ENCODE peak calls at places on chromosome 15, in four cellular contexts. E, J, Y and F are unnamed samples.

GRCh38 chr15:33454996-33455395 is 144.2 kb downstream of the RYR3 start:
- DNase-seq in J (no peak), Y (no peak), E (no peak), F (no peak)

GRCh38 chr15:63881431-63881830 is 47.7 kb upstream of the HERC1 start:
- DNase-seq in Y (no peak), J (no peak), E (no peak), F (no peak)

GRCh38 chr15:98174286-98174685 is 213.8 kb downstream of the ARRDC4 start:
- DNase-seq in J (no peak), Y (no peak), E (no peak), F (peak)

GRCh38 chr15:82272154-82272553 is 9.5 kb downstream of the SAXO2 start:
- DNase-seq in J (no peak), E (no peak), Y (no peak), F (no peak)

GRCh38 chr15:42171795-42172194 is 15.4 kb upstream of the PLA2G4F start:
- DNase-seq in J (no peak), E (no peak), Y (no peak), F (no peak)

GRCh38 chr15:22989576-22990477 is 9.7 kb upstream of the CYFIP1 start:
- DNase-seq in J (no peak), E (no peak), Y (no peak), F (no peak)

GRCh38 chr15:64452988-64453688 is 7.2 kb upstream of the ZNF609 start:
- DNase-seq in J (no peak), E (no peak), Y (no peak), F (peak)

GRCh38 chr15:25170113-25170731 is 215.4 kb downstream of the SNRPN start:
- DNase-seq in Y (no peak), J (no peak), E (no peak), F (no peak)

GRCh38 chr15:40746916-40747418 is 8.1 kb downstream of the RMDN3 start:
- DNase-seq in Y (peak), J (no peak), E (no peak), F (no peak)

GRCh38 chr15:62365795-62366442 is 200.8 kb upstream of the C2CD4B start:
- DNase-seq in E (no peak), Y (no peak), J (no peak), F (no peak)

GRCh38 chr15:22796079-22796478 is 9.6 kb downstream of the NIPA1 start:
- DNase-seq in J (no peak), Y (no peak), E (no peak), F (no peak)

GRCh38 chr15:30043211-30043655 is 39.5 kb upstream of the GOLGA8J start:
- DNase-seq in Y (peak), J (no peak), E (peak), F (peak)

GRCh38 chr15:101057841-101058407 is 138.8 kb downstream of the LRRK1 start:
- DNase-seq in J (no peak), E (no peak), Y (no peak), F (no peak)

GRCh38 chr15:96334017-96334704 is 3.7 kb downstream of the NR2F2 start:
- DNase-seq in Y (peak), J (no peak), E (no peak), F (no peak)

GRCh38 chr15:37973856-37974255 is 39.4 kb downstream of the TMCO5A start:
- DNase-seq in E (no peak), J (no peak), Y (peak), F (no peak)

GRCh38 chr15:44029940-44030568 is 165.0 kb downstream of the FRMD5 start:
- DNase-seq in J (no peak), E (no peak), Y (peak), F (no peak)

GRCh38 chr15:33729648-33730047 is 238.6 kb upstream of the CHRM5 start:
- DNase-seq in E (peak), Y (peak), J (no peak), F (peak)

GRCh38 chr15:90419738-90420487 is 31.9 kb downstream of the IQGAP1 start:
- DNase-seq in Y (peak), E (peak), J (no peak), F (no peak)

GRCh38 chr15:63891079-63891762 is 57.5 kb upstream of the HERC1 start:
- DNase-seq in Y (peak), J (peak), E (peak), F (peak)

GRCh38 chr15:78767331-78767951 is 43.8 kb downstream of the ADAMTS7 start:
- DNase-seq in Y (no peak), J (no peak), E (no peak), F (no peak)
- TF ChIP-seq CTCF in Y (no peak), J (no peak), E (no peak), F (peak)

GRCh38 chr15:72451224-72451623 is 22.9 kb upstream of the ARIH1 start:
- DNase-seq in J (no peak), E (no peak), Y (no peak), F (no peak)
- H3K4me3 ChIP-seq in J (no peak), E (no peak), Y (no peak), F (no peak)

GRCh38 chr15:59222906-59223579 is 16.4 kb downstream of the LDHAL6B start:
- DNase-seq in Y (no peak), J (no peak), E (no peak), F (no peak)
- TF ChIP-seq CTCF in Y (no peak), J (no peak), E (no peak), F (no peak)

DNA sequence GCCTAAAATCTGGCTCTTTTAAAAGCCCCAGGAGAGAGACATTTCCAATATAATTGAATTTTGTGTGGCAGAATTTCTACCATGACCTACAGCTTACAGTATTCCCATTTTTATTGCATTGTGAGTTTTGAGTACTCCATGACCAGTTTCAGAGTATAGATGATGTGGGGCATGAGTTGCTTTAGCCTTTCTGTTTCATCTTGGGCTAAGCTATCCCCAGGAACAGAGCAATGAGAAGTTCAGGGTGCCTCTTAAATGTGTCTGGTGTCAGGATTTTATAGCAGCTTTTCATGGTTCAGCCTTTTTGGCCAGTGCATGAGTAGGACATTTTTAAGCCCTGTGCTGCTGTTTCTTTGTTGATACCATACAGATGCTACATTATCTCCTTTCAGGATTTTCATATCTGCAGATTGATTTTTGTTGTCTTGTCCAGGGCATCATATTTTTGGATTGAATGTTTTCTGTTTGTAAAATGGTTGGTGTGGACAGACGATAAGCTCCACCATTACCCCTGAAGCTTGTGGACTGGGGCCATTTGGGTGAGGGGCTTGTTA is 3.5 kb downstream of the ABHD2 start:
- DNase-seq in E (no peak), J (no peak), Y (no peak), F (no peak)
- H3K4me3 ChIP-seq in E (peak), J (peak), Y (no peak), F (peak)

GRCh38 chr15:68833734-68834334 is 13.1 kb upstream of the ANP32A start:
- DNase-seq in Y (no peak), E (no peak), J (peak), F (no peak)

GRCh38 chr15:68823561-68823960 is 2.9 kb upstream of the ANP32A start:
- DNase-seq in Y (no peak), E (no peak), J (no peak), F (no peak)

GRCh38 chr15:68834356-68834755 is 13.7 kb upstream of the ANP32A start:
- DNase-seq in Y (no peak), J (no peak), E (no peak), F (no peak)

GRCh38 chr15:68830141-68830540 is 9.4 kb upstream of the ANP32A start:
- DNase-seq in J (no peak), Y (no peak), E (no peak), F (no peak)

DNA sequence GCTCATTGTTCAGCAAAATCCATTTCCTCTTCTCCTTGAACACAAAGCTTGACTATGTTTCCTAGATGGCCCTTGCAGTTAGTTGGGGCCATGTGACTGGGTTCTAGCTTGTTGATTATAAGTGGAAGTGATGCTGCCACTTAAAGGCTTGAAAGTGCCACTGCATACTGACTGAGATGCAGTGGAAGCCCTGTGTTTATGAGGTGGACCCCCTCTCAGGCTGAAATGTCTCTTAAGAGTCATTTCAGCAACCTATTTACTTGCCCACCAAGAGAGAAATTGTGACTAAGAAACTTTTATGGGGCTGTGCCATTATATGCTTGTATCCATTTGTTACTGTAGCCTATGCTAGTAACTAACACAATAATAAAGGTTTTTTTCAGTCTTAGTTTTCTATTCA is 8.4 kb upstream of the ANP32A start:
- DNase-seq in E (peak), Y (peak), J (peak), F (no peak)
- TF ChIP-seq CTCF in E (peak), Y (peak), J (peak), F (peak)

DNA sequence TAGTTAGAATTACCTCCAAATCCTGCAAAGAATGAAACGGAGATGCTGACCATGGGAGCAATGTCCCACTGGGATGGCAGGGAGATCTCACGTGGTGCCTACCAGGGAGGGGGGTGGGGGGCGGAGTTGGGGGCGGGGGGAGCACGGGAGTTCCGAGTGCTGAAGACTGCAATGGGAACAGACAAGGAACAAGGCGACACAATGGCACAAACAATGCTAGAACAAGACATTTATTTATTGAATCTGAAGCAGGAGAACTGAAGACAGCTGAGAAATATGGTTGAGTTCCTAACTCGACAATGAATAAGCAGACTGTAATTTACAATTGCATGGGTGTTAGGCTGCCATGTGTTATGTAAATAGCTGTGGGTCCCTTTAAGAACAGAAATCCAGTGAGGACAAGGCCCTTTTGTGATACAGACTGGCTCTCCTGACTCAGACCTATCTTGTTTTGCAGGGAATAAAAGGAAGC is 91.2 kb downstream of the AQP9 start:
- DNase-seq in E (no peak), Y (peak), J (no peak), F (no peak)
- H3K4me3 ChIP-seq in E (no peak), Y (peak), J (no peak), F (no peak)

DNA sequence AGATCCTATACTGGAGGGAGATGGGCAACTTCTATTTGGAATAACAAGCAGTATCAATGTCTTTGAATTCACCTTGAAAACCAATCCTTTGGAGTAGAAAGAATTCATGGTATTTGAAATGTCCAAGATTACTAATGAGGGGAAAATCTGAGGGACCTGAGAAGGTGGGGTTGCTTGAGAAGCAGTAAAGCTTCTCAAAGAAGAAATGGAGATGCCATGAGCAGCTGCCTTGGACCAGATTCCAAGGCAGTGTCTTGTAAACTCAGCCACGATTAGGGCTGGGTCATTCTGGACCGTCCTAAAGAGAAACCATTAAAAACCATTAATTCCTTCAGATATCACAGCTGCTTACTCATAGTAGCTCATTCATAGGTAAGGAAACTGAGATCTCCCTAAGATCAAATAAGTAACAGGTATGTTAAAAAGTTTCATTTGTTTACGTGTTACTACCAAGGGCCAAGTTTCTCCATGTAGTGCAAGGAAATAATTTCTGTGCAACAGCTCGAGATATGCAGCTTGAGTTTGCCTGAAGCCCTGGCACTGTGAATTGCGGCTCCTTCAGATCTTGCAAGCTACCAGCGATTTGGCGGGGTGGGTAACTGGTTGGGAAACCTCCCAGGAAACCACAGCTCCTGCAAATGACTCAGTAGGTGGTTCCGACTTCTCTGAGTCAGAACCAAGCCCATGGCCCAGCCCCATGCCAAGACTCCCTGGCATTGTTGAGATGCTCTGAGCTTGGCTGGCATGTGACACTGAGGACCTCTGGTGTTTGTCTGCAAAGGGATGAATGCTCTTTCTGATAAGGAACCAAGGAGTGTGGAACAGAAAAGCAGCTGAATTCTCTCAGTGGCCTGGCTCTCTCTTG is 296.8 kb downstream of the RORA start:
- DNase-seq in J (peak), Y (peak), E (peak), F (no peak)
- TF ChIP-seq CTCF in J (no peak), Y (no peak), E (peak), F (peak)

GRCh38 chr15:91980502-91981267 is 127.2 kb downstream of the SLCO3A1 start:
- DNase-seq in E (no peak), Y (no peak), J (no peak), F (no peak)
- H3K4me3 ChIP-seq in E (no peak), Y (no peak), J (no peak), F (no peak)

DNA sequence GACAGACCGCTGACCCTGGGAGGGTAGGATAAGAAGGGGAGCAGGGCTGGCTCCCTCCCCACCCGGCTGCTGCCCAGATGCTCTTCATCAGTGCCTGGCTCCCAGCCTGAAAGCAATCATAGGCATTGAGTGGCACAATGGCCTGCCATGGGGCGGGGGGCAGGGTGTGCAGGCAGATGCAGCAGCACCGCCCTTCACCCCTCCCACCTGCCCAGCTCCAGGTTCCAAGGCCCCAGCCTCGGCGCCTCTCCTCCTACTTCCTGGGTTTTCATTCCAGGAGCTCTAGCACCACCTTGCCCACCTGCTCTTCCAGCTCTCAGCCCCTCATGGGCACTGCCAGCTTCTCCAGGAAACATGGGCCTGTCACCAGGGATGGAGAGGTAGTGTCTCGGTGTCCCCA is 101.7 kb downstream of the MEGF11 start:
- DNase-seq in Y (no peak), E (no peak), J (no peak), F (no peak)
- TF ChIP-seq CTCF in Y (no peak), E (peak), J (no peak), F (peak)